ENCODE peak calls at places on chromosome 21, in six cellular contexts. One of them, this sample, is unnamed.

GRCh38 chr21:37463083-37463780 is 96.7 kb downstream of the DYRK1A start:
- DNase-seq in non-pigmented ciliary epithelial cell: no peak
- DNase-seq in activated naive CD4-positive, alpha-beta T cell: no peak
- DNase-seq in Calu3: no peak
- DNase-seq in kidney: no peak
- DNase-seq in transverse colon: no peak
- DNase-seq in this sample: peak

GRCh38 chr21:37374026-37374425 is 7.5 kb downstream of the DYRK1A start:
- DNase-seq in non-pigmented ciliary epithelial cell: no peak
- DNase-seq in kidney: no peak
- DNase-seq in Calu3: no peak
- DNase-seq in activated naive CD4-positive, alpha-beta T cell: no peak
- DNase-seq in transverse colon: no peak
- DNase-seq in this sample: no peak

GRCh38 chr21:40386301-40386911 is 460.6 kb downstream of the DSCAM start:
- DNase-seq in non-pigmented ciliary epithelial cell: no peak
- DNase-seq in kidney: peak
- DNase-seq in Calu3: no peak
- DNase-seq in transverse colon: peak
- DNase-seq in activated naive CD4-positive, alpha-beta T cell: no peak
- DNase-seq in this sample: no peak

GRCh38 chr21:38159355-38159754 is 97.4 kb upstream of the KCNJ15 start:
- DNase-seq in activated naive CD4-positive, alpha-beta T cell: peak
- DNase-seq in Calu3: peak
- DNase-seq in kidney: no peak
- DNase-seq in non-pigmented ciliary epithelial cell: no peak
- DNase-seq in transverse colon: peak
- DNase-seq in this sample: peak

GRCh38 chr21:40923914-40924313 is 77.0 kb upstream of the DSCAM start:
- DNase-seq in transverse colon: no peak
- DNase-seq in non-pigmented ciliary epithelial cell: no peak
- DNase-seq in Calu3: no peak
- DNase-seq in kidney: no peak
- DNase-seq in activated naive CD4-positive, alpha-beta T cell: no peak
- DNase-seq in this sample: no peak

GRCh38 chr21:33080776-33081175 is 10.8 kb downstream of the OLIG1 start:
- DNase-seq in transverse colon: no peak
- DNase-seq in activated naive CD4-positive, alpha-beta T cell: no peak
- DNase-seq in Calu3: no peak
- DNase-seq in kidney: no peak
- DNase-seq in non-pigmented ciliary epithelial cell: no peak
- DNase-seq in this sample: no peak

GRCh38 chr21:37974081-37974480 is 57.8 kb upstream of the KCNJ6 start:
- DNase-seq in transverse colon: no peak
- DNase-seq in kidney: no peak
- DNase-seq in activated naive CD4-positive, alpha-beta T cell: no peak
- DNase-seq in non-pigmented ciliary epithelial cell: peak
- DNase-seq in Calu3: no peak
- DNase-seq in this sample: no peak

GRCh38 chr21:43767980-43768867 is 7.9 kb downstream of the CSTB start:
- DNase-seq in activated naive CD4-positive, alpha-beta T cell: no peak
- DNase-seq in transverse colon: peak
- DNase-seq in Calu3: peak
- DNase-seq in kidney: peak
- DNase-seq in non-pigmented ciliary epithelial cell: peak
- DNase-seq in this sample: peak

GRCh38 chr21:37281993-37282392 is 14.9 kb upstream of the VPS26C start:
- DNase-seq in kidney: no peak
- DNase-seq in transverse colon: peak
- DNase-seq in non-pigmented ciliary epithelial cell: no peak
- DNase-seq in activated naive CD4-positive, alpha-beta T cell: peak
- DNase-seq in Calu3: no peak
- DNase-seq in this sample: no peak

GRCh38 chr21:26057488-26058170 is 112.9 kb downstream of the APP start:
- DNase-seq in activated naive CD4-positive, alpha-beta T cell: no peak
- DNase-seq in non-pigmented ciliary epithelial cell: no peak
- DNase-seq in Calu3: no peak
- DNase-seq in transverse colon: no peak
- DNase-seq in kidney: no peak
- DNase-seq in this sample: no peak

GRCh38 chr21:37176716-37177115 is 90.4 kb downstream of the VPS26C start:
- DNase-seq in transverse colon: no peak
- DNase-seq in non-pigmented ciliary epithelial cell: no peak
- DNase-seq in kidney: no peak
- DNase-seq in activated naive CD4-positive, alpha-beta T cell: no peak
- DNase-seq in Calu3: peak
- DNase-seq in this sample: no peak

GRCh38 chr21:27802816-27803475 is 836.1 kb upstream of the ADAMTS5 start:
- DNase-seq in transverse colon: peak
- DNase-seq in non-pigmented ciliary epithelial cell: no peak
- DNase-seq in Calu3: peak
- DNase-seq in activated naive CD4-positive, alpha-beta T cell: no peak
- DNase-seq in kidney: no peak
- DNase-seq in this sample: peak

GRCh38 chr21:35438643-35439404 is 389.7 kb upstream of the RUNX1 start:
- DNase-seq in kidney: no peak
- DNase-seq in non-pigmented ciliary epithelial cell: no peak
- DNase-seq in activated naive CD4-positive, alpha-beta T cell: no peak
- DNase-seq in transverse colon: peak
- DNase-seq in Calu3: peak
- DNase-seq in this sample: no peak

GRCh38 chr21:31557956-31558838 is 101.3 kb upstream of the SOD1 start:
- DNase-seq in kidney: no peak
- DNase-seq in non-pigmented ciliary epithelial cell: no peak
- DNase-seq in Calu3: peak
- DNase-seq in transverse colon: peak
- DNase-seq in activated naive CD4-positive, alpha-beta T cell: peak
- DNase-seq in this sample: no peak

GRCh38 chr21:41783476-41784150 is 16.8 kb upstream of the RIPK4 start:
- DNase-seq in kidney: no peak
- DNase-seq in activated naive CD4-positive, alpha-beta T cell: no peak
- DNase-seq in Calu3: peak
- DNase-seq in transverse colon: peak
- DNase-seq in non-pigmented ciliary epithelial cell: no peak
- DNase-seq in this sample: no peak

GRCh38 chr21:19853709-19854575 is 1144.3 kb upstream of the NCAM2 start:
- DNase-seq in non-pigmented ciliary epithelial cell: no peak
- DNase-seq in kidney: peak
- DNase-seq in activated naive CD4-positive, alpha-beta T cell: no peak
- DNase-seq in Calu3: no peak
- DNase-seq in transverse colon: no peak
- DNase-seq in this sample: no peak

GRCh38 chr21:14918542-14918941 is 146.3 kb downstream of the NRIP1 start:
- DNase-seq in kidney: no peak
- DNase-seq in non-pigmented ciliary epithelial cell: no peak
- DNase-seq in Calu3: no peak
- DNase-seq in activated naive CD4-positive, alpha-beta T cell: no peak
- DNase-seq in transverse colon: no peak
- DNase-seq in this sample: no peak

GRCh38 chr21:45329261-45330074 is 41.8 kb upstream of the POFUT2 start:
- DNase-seq in non-pigmented ciliary epithelial cell: no peak
- DNase-seq in Calu3: peak
- DNase-seq in kidney: peak
- DNase-seq in transverse colon: no peak
- DNase-seq in activated naive CD4-positive, alpha-beta T cell: no peak
- DNase-seq in this sample: no peak

GRCh38 chr21:45572231-45572630 is 30.0 kb upstream of the SLC19A1 start:
- DNase-seq in kidney: peak
- DNase-seq in non-pigmented ciliary epithelial cell: no peak
- DNase-seq in Calu3: no peak
- DNase-seq in activated naive CD4-positive, alpha-beta T cell: no peak
- DNase-seq in transverse colon: no peak
- DNase-seq in this sample: no peak

GRCh38 chr21:16418663-16419062 is 688.9 kb downstream of the USP25 start:
- DNase-seq in Calu3: no peak
- DNase-seq in activated naive CD4-positive, alpha-beta T cell: no peak
- DNase-seq in transverse colon: no peak
- DNase-seq in non-pigmented ciliary epithelial cell: no peak
- DNase-seq in kidney: no peak
- DNase-seq in this sample: no peak

GRCh38 chr21:36245115-36245514 is 74.9 kb upstream of the MORC3 start:
- DNase-seq in Calu3: no peak
- DNase-seq in transverse colon: no peak
- DNase-seq in non-pigmented ciliary epithelial cell: no peak
- DNase-seq in activated naive CD4-positive, alpha-beta T cell: no peak
- DNase-seq in kidney: no peak
- DNase-seq in this sample: no peak

GRCh38 chr21:34020005-34020847 is 53.2 kb upstream of the MRPS6 start:
- DNase-seq in activated naive CD4-positive, alpha-beta T cell: no peak
- DNase-seq in Calu3: no peak
- DNase-seq in kidney: no peak
- DNase-seq in non-pigmented ciliary epithelial cell: no peak
- DNase-seq in transverse colon: no peak
- DNase-seq in this sample: no peak

GRCh38 chr21:16455526-16455925 is 725.7 kb downstream of the USP25 start:
- DNase-seq in non-pigmented ciliary epithelial cell: no peak
- DNase-seq in activated naive CD4-positive, alpha-beta T cell: no peak
- DNase-seq in kidney: no peak
- DNase-seq in Calu3: no peak
- DNase-seq in transverse colon: no peak
- DNase-seq in this sample: no peak

GRCh38 chr21:39095681-39096080 is 87.6 kb downstream of the PSMG1 start:
- DNase-seq in activated naive CD4-positive, alpha-beta T cell: no peak
- DNase-seq in non-pigmented ciliary epithelial cell: no peak
- DNase-seq in Calu3: no peak
- DNase-seq in transverse colon: no peak
- DNase-seq in kidney: no peak
- DNase-seq in this sample: no peak

GRCh38 chr21:44929799-44930542 is 9.3 kb upstream of the ITGB2 start:
- DNase-seq in kidney: peak
- DNase-seq in transverse colon: no peak
- DNase-seq in activated naive CD4-positive, alpha-beta T cell: no peak
- DNase-seq in non-pigmented ciliary epithelial cell: no peak
- DNase-seq in Calu3: no peak
- DNase-seq in this sample: no peak

GRCh38 chr21:42233067-42233981 is 14.4 kb downstream of the ABCG1 start:
- DNase-seq in kidney: peak
- DNase-seq in activated naive CD4-positive, alpha-beta T cell: peak
- DNase-seq in Calu3: peak
- DNase-seq in transverse colon: peak
- DNase-seq in non-pigmented ciliary epithelial cell: no peak
- DNase-seq in this sample: no peak

GRCh38 chr21:45386336-45386727 is 18.6 kb upstream of the COL18A1 start:
- DNase-seq in activated naive CD4-positive, alpha-beta T cell: no peak
- DNase-seq in non-pigmented ciliary epithelial cell: no peak
- DNase-seq in Calu3: peak
- DNase-seq in transverse colon: no peak
- DNase-seq in kidney: peak
- DNase-seq in this sample: no peak

GRCh38 chr21:16879479-16879878 is 633.4 kb upstream of the CXADR start:
- DNase-seq in transverse colon: no peak
- DNase-seq in activated naive CD4-positive, alpha-beta T cell: no peak
- DNase-seq in non-pigmented ciliary epithelial cell: no peak
- DNase-seq in kidney: no peak
- DNase-seq in Calu3: no peak
- DNase-seq in this sample: no peak

GRCh38 chr21:35075546-35075945 is 26.4 kb upstream of the RUNX1 start:
- DNase-seq in activated naive CD4-positive, alpha-beta T cell: no peak
- DNase-seq in non-pigmented ciliary epithelial cell: peak
- DNase-seq in transverse colon: no peak
- DNase-seq in kidney: no peak
- DNase-seq in Calu3: no peak
- DNase-seq in this sample: no peak

GRCh38 chr21:37082856-37083611 is 10.0 kb downstream of the TTC3 start:
- DNase-seq in kidney: no peak
- DNase-seq in Calu3: no peak
- DNase-seq in transverse colon: no peak
- DNase-seq in activated naive CD4-positive, alpha-beta T cell: no peak
- DNase-seq in non-pigmented ciliary epithelial cell: no peak
- DNase-seq in this sample: no peak

GRCh38 chr21:18350216-18350615 is 53.4 kb downstream of the TMPRSS15 start:
- DNase-seq in activated naive CD4-positive, alpha-beta T cell: no peak
- DNase-seq in Calu3: no peak
- DNase-seq in transverse colon: no peak
- DNase-seq in kidney: no peak
- DNase-seq in non-pigmented ciliary epithelial cell: no peak
- DNase-seq in this sample: no peak

GRCh38 chr21:29091032-29091431 is 17.6 kb upstream of the CCT8 start:
- DNase-seq in activated naive CD4-positive, alpha-beta T cell: no peak
- DNase-seq in kidney: no peak
- DNase-seq in Calu3: no peak
- DNase-seq in transverse colon: no peak
- DNase-seq in non-pigmented ciliary epithelial cell: peak
- DNase-seq in this sample: peak

GRCh38 chr21:34844924-34845238 is 176.1 kb downstream of the CLIC6 start:
- DNase-seq in activated naive CD4-positive, alpha-beta T cell: no peak
- DNase-seq in Calu3: no peak
- DNase-seq in transverse colon: no peak
- DNase-seq in kidney: no peak
- DNase-seq in non-pigmented ciliary epithelial cell: no peak
- DNase-seq in this sample: no peak

GRCh38 chr21:46000182-46000730 is 18.7 kb downstream of the COL6A1 start:
- DNase-seq in activated naive CD4-positive, alpha-beta T cell: no peak
- DNase-seq in non-pigmented ciliary epithelial cell: no peak
- DNase-seq in Calu3: no peak
- DNase-seq in kidney: peak
- DNase-seq in transverse colon: peak
- DNase-seq in this sample: no peak

GRCh38 chr21:35342440-35342839 is 293.3 kb upstream of the RUNX1 start:
- DNase-seq in non-pigmented ciliary epithelial cell: no peak
- DNase-seq in Calu3: peak
- DNase-seq in transverse colon: no peak
- DNase-seq in activated naive CD4-positive, alpha-beta T cell: no peak
- DNase-seq in kidney: no peak
- DNase-seq in this sample: no peak